ENCODE peak calls at places on chromosome 2, in eight cellular contexts. One of them, this sample, is unnamed.

GRCh38 chr2:150182564-150183249 is 304.8 kb downstream of the RND3 start:
- DNase-seq in right cardiac atrium: no peak
- DNase-seq in IMR-90: no peak
- DNase-seq in T-cell: no peak
- DNase-seq in testis: no peak
- DNase-seq in activated CD8-positive, alpha-beta memory T cell treated with anti-CD3 and anti-CD28 coated beads, Interleukin-2, amount 10 ng/mL, durations not matched to agents 7 days and 5 days: no peak
- DNase-seq in SW 1271: no peak
- DNase-seq in activated T-helper 9 cell treated with anti-CD3 and anti-CD28 coated beads, Interleukin-2, amount 50 U/mL, for 16 hours: no peak
- DNase-seq in this sample: no peak

GRCh38 chr2:26095758-26096157 is 61.9 kb downstream of the RAB10 start:
- DNase-seq in right cardiac atrium: no peak
- DNase-seq in IMR-90: no peak
- DNase-seq in T-cell: no peak
- DNase-seq in testis: no peak
- DNase-seq in activated CD8-positive, alpha-beta memory T cell treated with anti-CD3 and anti-CD28 coated beads, Interleukin-2, amount 10 ng/mL, durations not matched to agents 7 days and 5 days: no peak
- DNase-seq in SW 1271: no peak
- DNase-seq in activated T-helper 9 cell treated with anti-CD3 and anti-CD28 coated beads, Interleukin-2, amount 50 U/mL, for 16 hours: no peak
- DNase-seq in this sample: no peak

GRCh38 chr2:37167636-37168182 is 10.9 kb upstream of the EIF2AK2 start:
- DNase-seq in right cardiac atrium: no peak
- DNase-seq in IMR-90: no peak
- DNase-seq in T-cell: no peak
- DNase-seq in testis: no peak
- DNase-seq in activated CD8-positive, alpha-beta memory T cell treated with anti-CD3 and anti-CD28 coated beads, Interleukin-2, amount 10 ng/mL, durations not matched to agents 7 days and 5 days: no peak
- DNase-seq in SW 1271: no peak
- DNase-seq in activated T-helper 9 cell treated with anti-CD3 and anti-CD28 coated beads, Interleukin-2, amount 50 U/mL, for 16 hours: no peak
- DNase-seq in this sample: no peak

GRCh38 chr2:240401781-240402551 is 33.5 kb upstream of the GPC1 start:
- DNase-seq in right cardiac atrium: no peak
- DNase-seq in IMR-90: no peak
- DNase-seq in T-cell: no peak
- DNase-seq in testis: peak
- DNase-seq in activated CD8-positive, alpha-beta memory T cell treated with anti-CD3 and anti-CD28 coated beads, Interleukin-2, amount 10 ng/mL, durations not matched to agents 7 days and 5 days: no peak
- DNase-seq in SW 1271: no peak
- DNase-seq in activated T-helper 9 cell treated with anti-CD3 and anti-CD28 coated beads, Interleukin-2, amount 50 U/mL, for 16 hours: no peak
- DNase-seq in this sample: no peak

GRCh38 chr2:233611284-233611683 is 6.1 kb upstream of the UGT1A8 start:
- DNase-seq in right cardiac atrium: no peak
- DNase-seq in IMR-90: no peak
- DNase-seq in T-cell: no peak
- DNase-seq in testis: no peak
- DNase-seq in activated CD8-positive, alpha-beta memory T cell treated with anti-CD3 and anti-CD28 coated beads, Interleukin-2, amount 10 ng/mL, durations not matched to agents 7 days and 5 days: no peak
- DNase-seq in SW 1271: no peak
- DNase-seq in activated T-helper 9 cell treated with anti-CD3 and anti-CD28 coated beads, Interleukin-2, amount 50 U/mL, for 16 hours: no peak
- DNase-seq in this sample: no peak

GRCh38 chr2:67825476-67825875 is 237.3 kb downstream of the C1D start:
- DNase-seq in right cardiac atrium: no peak
- DNase-seq in IMR-90: peak
- DNase-seq in T-cell: no peak
- DNase-seq in testis: no peak
- DNase-seq in activated CD8-positive, alpha-beta memory T cell treated with anti-CD3 and anti-CD28 coated beads, Interleukin-2, amount 10 ng/mL, durations not matched to agents 7 days and 5 days: no peak
- DNase-seq in SW 1271: peak
- DNase-seq in activated T-helper 9 cell treated with anti-CD3 and anti-CD28 coated beads, Interleukin-2, amount 50 U/mL, for 16 hours: no peak
- DNase-seq in this sample: no peak

GRCh38 chr2:63023444-63023843 is 27.2 kb upstream of the OTX1 start:
- DNase-seq in right cardiac atrium: no peak
- DNase-seq in IMR-90: peak
- DNase-seq in T-cell: no peak
- DNase-seq in testis: no peak
- DNase-seq in activated CD8-positive, alpha-beta memory T cell treated with anti-CD3 and anti-CD28 coated beads, Interleukin-2, amount 10 ng/mL, durations not matched to agents 7 days and 5 days: no peak
- DNase-seq in SW 1271: peak
- DNase-seq in activated T-helper 9 cell treated with anti-CD3 and anti-CD28 coated beads, Interleukin-2, amount 50 U/mL, for 16 hours: no peak
- DNase-seq in this sample: no peak

GRCh38 chr2:165617720-165618119 is 148.2 kb downstream of the CSRNP3 start:
- DNase-seq in right cardiac atrium: no peak
- DNase-seq in IMR-90: no peak
- DNase-seq in T-cell: no peak
- DNase-seq in testis: no peak
- DNase-seq in activated CD8-positive, alpha-beta memory T cell treated with anti-CD3 and anti-CD28 coated beads, Interleukin-2, amount 10 ng/mL, durations not matched to agents 7 days and 5 days: no peak
- DNase-seq in SW 1271: no peak
- DNase-seq in activated T-helper 9 cell treated with anti-CD3 and anti-CD28 coated beads, Interleukin-2, amount 50 U/mL, for 16 hours: no peak
- DNase-seq in this sample: no peak

GRCh38 chr2:52416340-52416739 is 1351.3 kb upstream of the CHAC2 start:
- DNase-seq in right cardiac atrium: no peak
- DNase-seq in IMR-90: peak
- DNase-seq in T-cell: no peak
- DNase-seq in testis: no peak
- DNase-seq in activated CD8-positive, alpha-beta memory T cell treated with anti-CD3 and anti-CD28 coated beads, Interleukin-2, amount 10 ng/mL, durations not matched to agents 7 days and 5 days: no peak
- DNase-seq in SW 1271: peak
- DNase-seq in activated T-helper 9 cell treated with anti-CD3 and anti-CD28 coated beads, Interleukin-2, amount 50 U/mL, for 16 hours: no peak
- DNase-seq in this sample: no peak

GRCh38 chr2:71783215-71783614 is 329.9 kb downstream of the DYSF start:
- DNase-seq in right cardiac atrium: no peak
- DNase-seq in IMR-90: peak
- DNase-seq in T-cell: no peak
- DNase-seq in testis: no peak
- DNase-seq in activated CD8-positive, alpha-beta memory T cell treated with anti-CD3 and anti-CD28 coated beads, Interleukin-2, amount 10 ng/mL, durations not matched to agents 7 days and 5 days: no peak
- DNase-seq in SW 1271: no peak
- DNase-seq in activated T-helper 9 cell treated with anti-CD3 and anti-CD28 coated beads, Interleukin-2, amount 50 U/mL, for 16 hours: no peak
- DNase-seq in this sample: no peak

GRCh38 chr2:179106342-179107178 is 56.6 kb upstream of the CCDC141 start:
- DNase-seq in right cardiac atrium: peak
- DNase-seq in IMR-90: peak
- DNase-seq in T-cell: no peak
- DNase-seq in testis: peak
- DNase-seq in activated CD8-positive, alpha-beta memory T cell treated with anti-CD3 and anti-CD28 coated beads, Interleukin-2, amount 10 ng/mL, durations not matched to agents 7 days and 5 days: no peak
- DNase-seq in SW 1271: peak
- DNase-seq in activated T-helper 9 cell treated with anti-CD3 and anti-CD28 coated beads, Interleukin-2, amount 50 U/mL, for 16 hours: no peak
- DNase-seq in this sample: no peak

GRCh38 chr2:101622633-101623521 is 74.6 kb upstream of the MAP4K4 start:
- DNase-seq in right cardiac atrium: no peak
- DNase-seq in IMR-90: no peak
- DNase-seq in T-cell: no peak
- DNase-seq in testis: no peak
- DNase-seq in activated CD8-positive, alpha-beta memory T cell treated with anti-CD3 and anti-CD28 coated beads, Interleukin-2, amount 10 ng/mL, durations not matched to agents 7 days and 5 days: no peak
- DNase-seq in SW 1271: no peak
- DNase-seq in activated T-helper 9 cell treated with anti-CD3 and anti-CD28 coated beads, Interleukin-2, amount 50 U/mL, for 16 hours: no peak
- DNase-seq in this sample: no peak

GRCh38 chr2:122634261-122634660 is 878.8 kb downstream of the TSN start:
- DNase-seq in right cardiac atrium: no peak
- DNase-seq in IMR-90: peak
- DNase-seq in T-cell: no peak
- DNase-seq in testis: no peak
- DNase-seq in activated CD8-positive, alpha-beta memory T cell treated with anti-CD3 and anti-CD28 coated beads, Interleukin-2, amount 10 ng/mL, durations not matched to agents 7 days and 5 days: no peak
- DNase-seq in SW 1271: peak
- DNase-seq in activated T-helper 9 cell treated with anti-CD3 and anti-CD28 coated beads, Interleukin-2, amount 50 U/mL, for 16 hours: no peak
- DNase-seq in this sample: no peak

GRCh38 chr2:27833931-27834330 is 56.3 kb downstream of the RBKS start:
- DNase-seq in right cardiac atrium: no peak
- DNase-seq in IMR-90: peak
- DNase-seq in T-cell: no peak
- DNase-seq in testis: no peak
- DNase-seq in activated CD8-positive, alpha-beta memory T cell treated with anti-CD3 and anti-CD28 coated beads, Interleukin-2, amount 10 ng/mL, durations not matched to agents 7 days and 5 days: no peak
- DNase-seq in SW 1271: no peak
- DNase-seq in activated T-helper 9 cell treated with anti-CD3 and anti-CD28 coated beads, Interleukin-2, amount 50 U/mL, for 16 hours: no peak
- DNase-seq in this sample: no peak